ENCODE peak calls at places on chromosomes 1 and 21, in nine cellular contexts. One of them, this sample, is unnamed.

GRCh38 chr1:20932437-20932977 is 145.4 kb upstream of the HP1BP3 start:
- DNase-seq in GM23248: no peak
- DNase-seq in PC-3: no peak
- DNase-seq in GM23338: no peak
- DNase-seq in MM.1S: no peak
- DNase-seq in SK-N-SH: no peak
- DNase-seq in HCT116: no peak
- DNase-seq in hepatocyte: no peak
- DNase-seq in OCI-LY7: no peak
- DNase-seq in this sample: no peak

GRCh38 chr1:207004931-207005830 is 27.4 kb downstream of the C1orf116 start:
- DNase-seq in GM23248: peak; percentile 87
- DNase-seq in PC-3: peak; percentile 97
- DNase-seq in GM23338: peak; percentile 92
- DNase-seq in MM.1S: peak; percentile 54
- DNase-seq in SK-N-SH: peak; percentile 51
- DNase-seq in HCT116: peak; percentile 74
- DNase-seq in hepatocyte: peak; percentile 85
- DNase-seq in OCI-LY7: peak; percentile 55
- DNase-seq in this sample: peak; percentile 59

GRCh38 chr1:79353224-79353623 is 346.7 kb upstream of the ADGRL4 start:
- DNase-seq in GM23248: peak; percentile 73
- DNase-seq in PC-3: peak; percentile 83
- DNase-seq in GM23338: peak; percentile 66
- DNase-seq in MM.1S: peak; percentile 26
- DNase-seq in SK-N-SH: peak; percentile 15
- DNase-seq in HCT116: peak; percentile 37
- DNase-seq in hepatocyte: peak; percentile 53
- DNase-seq in OCI-LY7: peak; percentile 20
- DNase-seq in this sample: peak; percentile 3

GRCh38 chr1:14650951-14651350 is 52.5 kb downstream of the KAZN start:
- DNase-seq in GM23248: no peak
- DNase-seq in PC-3: no peak
- DNase-seq in GM23338: no peak
- DNase-seq in MM.1S: no peak
- DNase-seq in SK-N-SH: no peak
- DNase-seq in HCT116: no peak
- DNase-seq in hepatocyte: no peak
- DNase-seq in OCI-LY7: no peak
- DNase-seq in this sample: no peak

GRCh38 chr21:42674351-42674940 is 21.0 kb downstream of the PDE9A start:
- DNase-seq in GM23248: no peak
- DNase-seq in PC-3: no peak
- DNase-seq in GM23338: peak; percentile 72
- DNase-seq in MM.1S: no peak
- DNase-seq in SK-N-SH: peak; percentile 76
- DNase-seq in HCT116: no peak
- DNase-seq in hepatocyte: peak; percentile 76
- DNase-seq in OCI-LY7: no peak
- DNase-seq in this sample: no peak

GRCh38 chr1:1345860-1346500 is 3.2 kb downstream of the DVL1 start:
- DNase-seq in GM23248: no peak
- DNase-seq in PC-3: no peak
- DNase-seq in GM23338: no peak
- DNase-seq in MM.1S: no peak
- DNase-seq in SK-N-SH: no peak
- DNase-seq in HCT116: no peak
- DNase-seq in hepatocyte: no peak
- DNase-seq in OCI-LY7: no peak
- DNase-seq in this sample: no peak

GRCh38 chr1:226618380-226618779 is 69.8 kb downstream of the STUM start:
- DNase-seq in GM23248: no peak
- DNase-seq in PC-3: no peak
- DNase-seq in GM23338: no peak
- DNase-seq in MM.1S: no peak
- DNase-seq in SK-N-SH: no peak
- DNase-seq in HCT116: no peak
- DNase-seq in hepatocyte: no peak
- DNase-seq in OCI-LY7: no peak
- DNase-seq in this sample: no peak

GRCh38 chr1:18836654-18837053 is 22.8 kb downstream of the TAS1R2 start:
- DNase-seq in GM23248: no peak
- DNase-seq in PC-3: no peak
- DNase-seq in GM23338: peak; percentile 27
- DNase-seq in MM.1S: no peak
- DNase-seq in SK-N-SH: peak; percentile 41
- DNase-seq in HCT116: peak; percentile 22
- DNase-seq in hepatocyte: no peak
- DNase-seq in OCI-LY7: no peak
- DNase-seq in this sample: no peak

GRCh38 chr1:165352442-165353293 is 3.8 kb downstream of the LMX1A start:
- DNase-seq in GM23248: no peak
- DNase-seq in PC-3: no peak
- DNase-seq in GM23338: peak; percentile 65
- DNase-seq in MM.1S: no peak
- DNase-seq in SK-N-SH: no peak
- DNase-seq in HCT116: no peak
- DNase-seq in hepatocyte: peak; percentile 48
- DNase-seq in OCI-LY7: no peak
- DNase-seq in this sample: no peak

GRCh38 chr1:157882560-157882959 is 41.0 kb upstream of the CD5L start:
- DNase-seq in GM23248: no peak
- DNase-seq in PC-3: no peak
- DNase-seq in GM23338: no peak
- DNase-seq in MM.1S: no peak
- DNase-seq in SK-N-SH: no peak
- DNase-seq in HCT116: no peak
- DNase-seq in hepatocyte: no peak
- DNase-seq in OCI-LY7: no peak
- DNase-seq in this sample: no peak

GRCh38 chr1:164617607-164618564 is 58.9 kb downstream of the PBX1 start:
- DNase-seq in GM23248: peak; percentile 59
- DNase-seq in PC-3: peak; percentile 70
- DNase-seq in GM23338: peak; percentile 84
- DNase-seq in MM.1S: peak; percentile 84
- DNase-seq in SK-N-SH: peak; percentile 31
- DNase-seq in HCT116: peak; percentile 19
- DNase-seq in hepatocyte: no peak
- DNase-seq in OCI-LY7: peak; percentile 2
- DNase-seq in this sample: no peak

GRCh38 chr1:9331016-9331415 is 38.3 kb downstream of the SPSB1 start:
- DNase-seq in GM23248: no peak
- DNase-seq in PC-3: no peak
- DNase-seq in GM23338: no peak
- DNase-seq in MM.1S: no peak
- DNase-seq in SK-N-SH: no peak
- DNase-seq in HCT116: no peak
- DNase-seq in hepatocyte: no peak
- DNase-seq in OCI-LY7: no peak
- DNase-seq in this sample: no peak
- H3K79me2 ChIP-seq in GM23248: peaks cover 93% of the 10 kb centered on the region
- H3K79me2 ChIP-seq in PC-3: peaks cover 81% of the 10 kb centered on the region
- H3K79me2 ChIP-seq in GM23338: no peaks in the 10 kb centered on the region
- H3K79me2 ChIP-seq in MM.1S: no peaks in the 10 kb centered on the region
- H3K79me2 ChIP-seq in SK-N-SH: peaks cover 6% of the 10 kb centered on the region
- H3K79me2 ChIP-seq in HCT116: peaks cover 14% of the 10 kb centered on the region
- H3K79me2 ChIP-seq in hepatocyte: peaks cover 94% of the 10 kb centered on the region
- H3K79me2 ChIP-seq in OCI-LY7: no peaks in the 10 kb centered on the region
- H3K79me2 ChIP-seq in this sample: peaks cover 16% of the 10 kb centered on the region

GRCh38 chr1:84770481-84770880 is 80.2 kb upstream of the SSX2IP start:
- DNase-seq in GM23248: no peak
- DNase-seq in PC-3: no peak
- DNase-seq in GM23338: no peak
- DNase-seq in MM.1S: no peak
- DNase-seq in SK-N-SH: no peak
- DNase-seq in HCT116: no peak
- DNase-seq in hepatocyte: no peak
- DNase-seq in OCI-LY7: no peak
- DNase-seq in this sample: no peak
- H3K9me2 ChIP-seq in GM23248: no peaks in the 10 kb centered on the region
- H3K9me2 ChIP-seq in PC-3: no peaks in the 10 kb centered on the region
- H3K9me2 ChIP-seq in GM23338: peaks cover 10% of the 10 kb centered on the region
- H3K9me2 ChIP-seq in MM.1S: no peaks in the 10 kb centered on the region
- H3K9me2 ChIP-seq in SK-N-SH: no peaks in the 10 kb centered on the region
- H3K9me2 ChIP-seq in HCT116: no peaks in the 10 kb centered on the region
- H3K9me2 ChIP-seq in hepatocyte: no peaks in the 10 kb centered on the region
- H3K9me2 ChIP-seq in OCI-LY7: no peaks in the 10 kb centered on the region
- H3K9me2 ChIP-seq in this sample: no peaks in the 10 kb centered on the region

GRCh38 chr1:225517221-225517620 is 89.4 kb upstream of the LBR start:
- DNase-seq in GM23248: no peak
- DNase-seq in PC-3: no peak
- DNase-seq in GM23338: no peak
- DNase-seq in MM.1S: no peak
- DNase-seq in SK-N-SH: no peak
- DNase-seq in HCT116: no peak
- DNase-seq in hepatocyte: no peak
- DNase-seq in OCI-LY7: no peak
- DNase-seq in this sample: no peak

GRCh38 chr1:225520587-225521227 is 92.9 kb upstream of the LBR start:
- DNase-seq in GM23248: no peak
- DNase-seq in PC-3: no peak
- DNase-seq in GM23338: no peak
- DNase-seq in MM.1S: no peak
- DNase-seq in SK-N-SH: no peak
- DNase-seq in HCT116: no peak
- DNase-seq in hepatocyte: no peak
- DNase-seq in OCI-LY7: no peak
- DNase-seq in this sample: no peak

GRCh38 chr1:225523214-225523613 is 95.4 kb upstream of the LBR start:
- DNase-seq in GM23248: no peak
- DNase-seq in PC-3: no peak
- DNase-seq in GM23338: no peak
- DNase-seq in MM.1S: no peak
- DNase-seq in SK-N-SH: no peak
- DNase-seq in HCT116: no peak
- DNase-seq in hepatocyte: peak; percentile 13
- DNase-seq in OCI-LY7: no peak
- DNase-seq in this sample: no peak

GRCh38 chr1:225517697-225518096 is 89.9 kb upstream of the LBR start:
- DNase-seq in GM23248: peak; percentile 8
- DNase-seq in PC-3: no peak
- DNase-seq in GM23338: no peak
- DNase-seq in MM.1S: no peak
- DNase-seq in SK-N-SH: no peak
- DNase-seq in HCT116: no peak
- DNase-seq in hepatocyte: no peak
- DNase-seq in OCI-LY7: no peak
- DNase-seq in this sample: no peak

DNA sequence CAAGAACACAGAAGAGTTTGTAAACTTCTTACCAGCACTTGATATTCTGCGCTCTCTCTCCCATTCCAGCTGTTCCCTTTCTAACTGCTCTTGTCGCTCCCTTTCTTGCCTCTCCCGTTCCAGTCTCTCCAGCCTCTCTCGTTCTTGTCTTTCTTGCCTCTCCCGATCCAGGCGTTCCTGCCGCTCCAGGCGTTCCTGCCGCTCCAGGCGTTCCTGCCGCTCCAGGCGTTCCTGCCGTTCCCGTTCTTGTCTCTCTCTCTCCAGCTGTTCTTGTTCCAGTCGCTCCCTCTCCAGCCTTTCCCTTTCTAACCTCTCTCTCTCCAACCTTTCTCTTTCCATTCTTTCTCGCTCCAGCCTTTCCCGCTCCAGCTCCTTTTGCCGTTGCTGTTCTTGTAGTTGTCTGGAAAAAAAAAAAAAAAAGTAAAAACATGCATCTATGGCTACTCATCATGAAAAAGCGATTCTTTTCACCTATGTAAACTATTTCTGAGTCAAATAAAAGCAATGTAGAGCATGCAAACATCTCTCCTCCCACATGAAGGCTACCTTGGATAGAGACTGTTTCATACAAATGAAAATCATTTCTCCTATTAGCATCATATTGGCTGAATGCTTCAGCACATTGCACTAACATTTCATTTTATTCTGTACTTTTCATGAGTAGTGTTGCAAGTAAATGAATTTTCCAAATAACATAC is 91.5 kb upstream of the LBR start:
- DNase-seq in GM23248: no peak
- DNase-seq in PC-3: no peak
- DNase-seq in GM23338: peak; percentile 83
- DNase-seq in MM.1S: no peak
- DNase-seq in SK-N-SH: no peak
- DNase-seq in HCT116: no peak
- DNase-seq in hepatocyte: no peak
- DNase-seq in OCI-LY7: no peak
- DNase-seq in this sample: no peak
- H3K4me2 ChIP-seq in GM23248: no peak overlapping the region
- H3K4me2 ChIP-seq in PC-3: no peak overlapping the region
- H3K4me2 ChIP-seq in GM23338: peak overlapping the region; percentile 64
- H3K4me2 ChIP-seq in MM.1S: no peak overlapping the region
- H3K4me2 ChIP-seq in SK-N-SH: no peak overlapping the region
- H3K4me2 ChIP-seq in HCT116: no peak overlapping the region
- H3K4me2 ChIP-seq in hepatocyte: peak overlapping the region; percentile 9
- H3K4me2 ChIP-seq in OCI-LY7: no peak overlapping the region
- H3K4me2 ChIP-seq in this sample: no peak overlapping the region

DNA sequence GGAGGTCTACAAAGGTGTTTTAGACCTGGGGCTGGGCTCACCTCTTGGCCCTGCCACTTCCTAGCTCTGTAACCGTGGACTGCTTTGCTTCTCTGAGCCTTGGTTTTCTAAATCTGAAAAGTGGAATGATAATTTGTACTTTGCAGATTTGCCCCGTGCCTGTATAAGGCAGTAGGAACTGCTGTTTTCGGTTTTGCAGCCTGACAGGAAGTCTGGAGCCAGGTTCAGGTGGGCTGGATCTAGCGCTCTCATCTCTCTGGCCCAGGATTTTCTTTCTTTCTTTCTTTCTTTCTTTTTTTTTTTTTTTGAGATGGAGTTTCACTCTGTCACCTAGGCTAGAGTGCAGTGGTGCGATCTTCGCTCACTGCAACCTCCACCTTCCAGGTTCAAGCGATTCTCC is 17.2 kb downstream of the IFNAR2 start:
- DNase-seq in GM23248: no peak
- DNase-seq in PC-3: no peak
- DNase-seq in GM23338: no peak
- DNase-seq in MM.1S: no peak
- DNase-seq in SK-N-SH: no peak
- DNase-seq in HCT116: no peak
- DNase-seq in hepatocyte: no peak
- DNase-seq in OCI-LY7: no peak
- DNase-seq in this sample: no peak
- H3K79me2 ChIP-seq in GM23248: no peaks in the 10 kb centered on the region
- H3K79me2 ChIP-seq in PC-3: no peaks in the 10 kb centered on the region
- H3K79me2 ChIP-seq in GM23338: no peaks in the 10 kb centered on the region
- H3K79me2 ChIP-seq in MM.1S: peaks cover 69% of the 10 kb centered on the region
- H3K79me2 ChIP-seq in SK-N-SH: no peaks in the 10 kb centered on the region
- H3K79me2 ChIP-seq in HCT116: no peaks in the 10 kb centered on the region
- H3K79me2 ChIP-seq in hepatocyte: peaks cover 2% of the 10 kb centered on the region
- H3K79me2 ChIP-seq in OCI-LY7: peaks cover 42% of the 10 kb centered on the region
- H3K79me2 ChIP-seq in this sample: no peaks in the 10 kb centered on the region

This sample was measured in PC-9.